ENCODE peak calls at places on chromosomes 13 and 19, in four cellular contexts. F, S, N and B are unnamed samples.

GRCh38 chr13:104779311-104779710 is 1713.1 kb upstream of the SLC10A2 start:
- DNase-seq in F (peak), S (no peak), N (no peak), B (no peak)

GRCh38 chr13:77563110-77563509 is 27.6 kb downstream of the SCEL start:
- DNase-seq in S (no peak), F (peak), N (no peak), B (peak)

GRCh38 chr13:72384879-72385278 is 342.6 kb downstream of the MZT1 start:
- DNase-seq in S (no peak), F (peak), N (no peak), B (peak)

GRCh38 chr13:100130092-100130491 is 41.2 kb downstream of the PCCA start:
- DNase-seq in F (no peak), S (no peak), N (no peak), B (no peak)

GRCh38 chr13:111398715-111399299 is 78.4 kb downstream of the TEX29 start:
- DNase-seq in S (no peak), F (no peak), N (no peak), B (peak)

GRCh38 chr19:35915508-35915907 is 7.4 kb upstream of the TYROBP start:
- DNase-seq in S (no peak), F (no peak), N (no peak), B (no peak)

GRCh38 chr13:95254341-95254740 is 46.9 kb downstream of the ABCC4 start:
- DNase-seq in S (peak), F (peak), N (no peak), B (no peak)

GRCh38 chr19:7973883-7974282 is 30.4 kb upstream of the TIMM44 start:
- DNase-seq in F (no peak), N (no peak), S (no peak), B (no peak)

GRCh38 chr13:36158606-36159005 is 27.4 kb upstream of the DCLK1 start:
- DNase-seq in N (no peak), S (no peak), F (no peak), B (no peak)

GRCh38 chr13:50842711-50843255 is 709 bp downstream of the DLEU7 start:
- DNase-seq in S (no peak), F (no peak), N (no peak), B (no peak)

GRCh38 chr13:29239653-29240525 is 355.6 kb downstream of the SLC7A1 start:
- DNase-seq in N (no peak), S (no peak), F (no peak), B (no peak)

GRCh38 chr19:46674416-46675178 is 13.6 kb upstream of the DACT3 start:
- DNase-seq in N (no peak), S (peak), F (peak), B (no peak)

GRCh38 chr13:114303700-114304327 is 10.5 kb upstream of the CHAMP1 start:
- DNase-seq in S (no peak), N (no peak), F (no peak), B (no peak)

GRCh38 chr19:35273686-35274259 is 5.0 kb downstream of the USF2 start:
- DNase-seq in S (no peak), N (no peak), F (no peak), B (no peak)

GRCh38 chr19:38793186-38793585 is 4.2 kb downstream of the LGALS7B start:
- DNase-seq in S (no peak), N (no peak), F (peak), B (no peak)

GRCh38 chr13:100836696-100837095 is 162.1 kb upstream of the TMTC4 start:
- DNase-seq in F (no peak), S (no peak), N (no peak), B (no peak)

GRCh38 chr13:49731766-49732165 is 40.5 kb upstream of the EBPL start:
- DNase-seq in F (peak), N (no peak), S (no peak), B (no peak)

GRCh38 chr13:86584301-86584700 is 785.1 kb upstream of the SLITRK6 start:
- DNase-seq in S (no peak), N (no peak), F (no peak), B (no peak)

GRCh38 chr13:60431108-60431700 is 34.2 kb downstream of the TDRD3 start:
- DNase-seq in F (peak), N (peak), S (peak), B (peak)

GRCh38 chr13:43227721-43228120 is 204.3 kb downstream of the DNAJC15 start:
- DNase-seq in S (no peak), F (peak), N (no peak), B (no peak)

GRCh38 chr19:41649827-41650226 is 23.0 kb upstream of the CEACAM4 start:
- DNase-seq in F (no peak), N (no peak), S (no peak), B (no peak)

GRCh38 chr13:20492641-20493040 is 33.0 kb downstream of the CRYL1 start:
- DNase-seq in N (no peak), F (peak), S (peak), B (peak)

GRCh38 chr19:17706750-17707181 is 12.5 kb upstream of the MAP1S start:
- DNase-seq in F (peak), N (no peak), S (peak), B (peak)

GRCh38 chr19:10920288-10920655 is 8.2 kb downstream of the YIPF2 start:
- DNase-seq in F (no peak), N (no peak), S (no peak), B (no peak)

GRCh38 chr19:952680-953500 is 27.1 kb downstream of the ARID3A start:
- DNase-seq in S (no peak), F (no peak), N (no peak), B (peak)

GRCh38 chr13:101181076-101181685 is 235.1 kb downstream of the NALCN start:
- DNase-seq in F (peak), N (no peak), S (no peak), B (no peak)

GRCh38 chr13:20960663-20961309 is 58.2 kb upstream of the XPO4 start:
- DNase-seq in S (no peak), F (no peak), N (no peak), B (peak)

GRCh38 chr13:110272651-110273050 is 34.3 kb downstream of the COL4A1 start:
- DNase-seq in S (no peak), F (no peak), N (no peak), B (no peak)

GRCh38 chr19:23098988-23099387 is 17.8 kb upstream of the ZNF730 start:
- DNase-seq in F (no peak), S (no peak), N (no peak), B (no peak)

GRCh38 chr19:28500982-28501633 is 711.8 kb downstream of the UQCRFS1 start:
- DNase-seq in S (no peak), F (no peak), N (no peak), B (no peak)

GRCh38 chr19:19749332-19750130 is 16.6 kb upstream of the ZNF14 start:
- DNase-seq in F (no peak), S (no peak), N (no peak), B (no peak)

GRCh38 chr13:98606296-98606695 is 29.4 kb upstream of the STK24 start:
- DNase-seq in N (no peak), S (no peak), F (no peak), B (no peak)

GRCh38 chr19:2042485-2043268 is 8.4 kb downstream of the MKNK2 start:
- DNase-seq in S (no peak), F (no peak), N (no peak), B (no peak)

GRCh38 chr19:2315818-2316353 is 7.9 kb upstream of the LINGO3 start:
- DNase-seq in F (peak), N (no peak), S (no peak), B (peak)

GRCh38 chr19:17580470-17581000 is 25.1 kb downstream of the COLGALT1 start:
- DNase-seq in S (no peak), N (no peak), F (no peak), B (no peak)

GRCh38 chr19:49911381-49912145 is 14.9 kb upstream of the IL4I1 start:
- DNase-seq in N (peak), F (peak), S (no peak), B (no peak)

GRCh38 chr19:11194657-11195056 is 2.7 kb downstream of the KANK2 start:
- DNase-seq in S (no peak), F (peak), N (no peak), B (no peak)

DNA sequence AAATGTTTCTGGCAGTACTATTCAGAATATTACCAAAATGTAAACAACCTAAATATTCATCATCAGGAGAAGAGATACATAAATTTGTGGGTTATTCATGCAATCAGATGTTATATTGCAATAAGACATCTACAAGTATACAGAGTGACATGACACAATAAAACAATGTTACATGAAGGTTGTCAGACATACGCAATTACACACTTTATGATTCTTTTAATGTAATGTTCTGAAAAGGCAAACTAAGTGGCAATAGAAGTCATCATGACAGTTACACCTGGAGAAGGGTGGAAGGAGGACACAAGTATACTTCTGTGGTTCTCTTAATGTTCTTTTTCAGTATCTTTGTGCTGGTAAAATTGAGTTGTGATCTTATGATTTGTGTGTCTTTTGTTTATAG is 95.8 kb upstream of the PRR20A start:
- DNase-seq in S (no peak), N (no peak), F (no peak), B (no peak)
- TF ChIP-seq RAD21 in S (no peak), N (no peak), F (no peak), B (no peak)

GRCh38 chr19:4297901-4298771 is 4.1 kb downstream of the TMIGD2 start:
- DNase-seq in F (no peak), S (no peak), N (no peak), B (peak)
- TF ChIP-seq RAD21 in F (no peak), S (no peak), N (no peak), B (peak)

GRCh38 chr13:45332831-45333219 is 8.2 kb downstream of the TPT1 start:
- DNase-seq in S (no peak), N (no peak), F (no peak), B (no peak)
- TF ChIP-seq RAD21 in S (no peak), N (no peak), F (no peak), B (no peak)

GRCh38 chr19:51139299-51140018 is 2.6 kb upstream of the SIGLEC7 start:
- DNase-seq in S (no peak), F (no peak), N (no peak), B (no peak)
- TF ChIP-seq RAD21 in S (no peak), F (no peak), N (no peak), B (no peak)

DNA sequence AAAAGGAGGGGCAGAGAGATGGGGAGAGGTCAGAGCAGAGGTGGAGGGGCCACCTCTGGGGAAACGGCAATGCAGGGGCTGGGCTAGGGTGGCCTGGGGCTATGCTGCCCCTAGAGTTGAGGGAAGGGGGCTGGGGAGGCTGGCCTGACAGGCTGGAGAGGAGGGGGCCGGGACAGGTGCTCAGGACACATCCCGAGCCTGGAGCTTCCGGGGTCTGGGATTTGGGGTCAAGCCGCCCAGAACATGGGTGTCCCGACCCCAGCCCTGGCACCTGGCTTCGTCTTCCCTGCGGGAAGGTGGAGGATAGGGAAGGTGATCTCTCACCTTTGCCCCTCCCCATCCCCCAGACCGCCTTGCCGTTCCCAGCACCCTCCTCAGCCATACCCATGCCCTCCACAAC is 12.6 kb upstream of the ASF1B start:
- DNase-seq in S (no peak), F (no peak), N (no peak), B (no peak)
- TF ChIP-seq RAD21 in S (no peak), F (no peak), N (no peak), B (no peak)

GRCh38 chr13:70941454-70941853 is 833.2 kb upstream of the KLHL1 start:
- DNase-seq in F (no peak), S (no peak), N (no peak), B (peak)
- TF ChIP-seq RAD21 in F (no peak), S (no peak), N (no peak), B (no peak)